ENCODE peak calls at places on chromosomes 5 and 9, in eight cellular contexts. I is NCI-H2029 treated with DMSO at 0.1 percent for 48 hours; E is mesendoderm; R is activated CD4-positive, alpha-beta T cell treated with anti-CD3 and anti-CD28 coated beads, Interleukin-2, amount 50 U/mL, for 48 hours; D is SK-MEL-5; P is RPMI7951; F is epithelial cell of esophagus; B is fibroblast of mammary gland. N is an unnamed sample.

GRCh38 chr5:54651482-54652076 is 134.0 kb downstream of the SNX18 start:
- DNase-seq in I (peak; percentile 59), E (no peak), R (no peak), D (peak; percentile 31), P (peak; percentile 50), F (peak; percentile 97), B (peak; percentile 52), N (no peak)

GRCh38 chr9:137016436-137016835 is 11.6 kb downstream of the ABCA2 start:
- DNase-seq in I (no peak), E (no peak), R (no peak), D (no peak), P (no peak), F (no peak), B (no peak), N (no peak)

GRCh38 chr5:128020012-128020411 is 63.6 kb upstream of the SLC12A2 start:
- DNase-seq in I (no peak), E (no peak), R (no peak), D (no peak), P (no peak), F (no peak), B (no peak), N (no peak)

GRCh38 chr5:164312801-164313200 is 807.4 kb downstream of the MAT2B start:
- DNase-seq in I (no peak), E (no peak), R (no peak), D (no peak), P (no peak), F (no peak), B (no peak), N (no peak)

GRCh38 chr9:35287986-35288515 is 126.2 kb downstream of the UNC13B start:
- DNase-seq in I (no peak), E (no peak), R (no peak), D (no peak), P (peak; percentile 26), F (peak; percentile 66), B (peak; percentile 49), N (no peak)

GRCh38 chr5:113678924-113679575 is 165.6 kb downstream of the YTHDC2 start:
- DNase-seq in I (no peak), E (peak; percentile 82), R (no peak), D (peak; percentile 72), P (peak; percentile 23), F (peak; percentile 65), B (peak; percentile 50), N (peak; percentile 79)

GRCh38 chr5:131545856-131546255 is 89.2 kb downstream of the RAPGEF6 start:
- DNase-seq in I (no peak), E (no peak), R (no peak), D (no peak), P (peak; percentile 11), F (peak; percentile 70), B (peak; percentile 78), N (no peak)

GRCh38 chr5:52787600-52788504 is at the start of the genes ITGA1 and PELO:
- DNase-seq in I (no peak), E (peak; percentile 94), R (peak; percentile 54), D (peak; percentile 77), P (peak; percentile 95), F (peak; percentile 63), B (peak; percentile 76), N (peak; percentile 60)

GRCh38 chr5:151670074-151670686 is 16.5 kb downstream of the SPARC start:
- DNase-seq in I (no peak), E (no peak), R (no peak), D (no peak), P (no peak), F (no peak), B (peak; percentile 54), N (no peak)